ENCODE peak calls at places on chromosome 19, in eight cellular contexts. G is ELR; V is OCI-LY7; D is AG04449; T is EL; R is substantia nigra; P is hippocampal formation; M is CD4-positive, CD25-positive, alpha-beta regulatory T cell. X is an unnamed sample.

GRCh38 chr19:460877-461609 is at the start of gene SHC2:
- DNase-seq in V (no peak), P (no peak), D (no peak), T (no peak), R (peak), G (no peak), M (no peak), X (no peak)

GRCh38 chr19:10431943-10432735 is 11.8 kb downstream of the PDE4A start:
- DNase-seq in G (peak), V (no peak), R (peak), P (no peak), M (peak), D (no peak), T (peak), X (peak)

GRCh38 chr19:36008336-36008978 is at the start of gene SYNE4:
- DNase-seq in M (no peak), V (no peak), R (no peak), G (no peak), D (no peak), T (no peak), P (no peak), X (no peak)

GRCh38 chr19:44942067-44942571 is at the start of gene APOC4:
- DNase-seq in V (no peak), M (no peak), G (no peak), P (no peak), R (no peak), T (no peak), D (no peak), X (no peak)

GRCh38 chr19:30691767-30692516 is 319.8 kb downstream of the ZNF536 start:
- DNase-seq in T (no peak), P (peak), M (no peak), D (no peak), G (no peak), V (no peak), R (no peak), X (no peak)

GRCh38 chr19:35248310-35249145 is at the start of gene LSR:
- DNase-seq in M (peak), P (no peak), V (peak), T (no peak), R (no peak), G (no peak), D (no peak), X (no peak)

GRCh38 chr19:3570619-3571018 is 2.1 kb upstream of the HMG20B start:
- DNase-seq in G (no peak), P (peak), V (no peak), T (no peak), R (peak), D (no peak), M (no peak), X (no peak)

GRCh38 chr19:39475748-39476147 is 4.9 kb upstream of the TIMM50 start:
- DNase-seq in T (no peak), D (no peak), G (no peak), P (no peak), M (no peak), V (no peak), R (no peak), X (no peak)

GRCh38 chr19:13010992-13011652 is 15.8 kb downstream of the NFIX start:
- DNase-seq in V (no peak), D (no peak), M (no peak), T (no peak), P (no peak), G (no peak), R (no peak), X (no peak)

GRCh38 chr19:37914908-37915307 is 7.9 kb downstream of the SIPA1L3 start:
- DNase-seq in M (no peak), D (no peak), G (no peak), V (peak), R (no peak), P (no peak), T (no peak), X (peak)

GRCh38 chr19:10278935-10279334 is 7.8 kb upstream of the ICAM4 start:
- DNase-seq in V (no peak), G (no peak), R (no peak), D (no peak), T (no peak), M (no peak), P (no peak), X (no peak)

GRCh38 chr19:45069056-45069455 is 7.2 kb downstream of the ZNF296 start:
- DNase-seq in P (no peak), D (no peak), G (peak), R (no peak), T (peak), M (no peak), V (no peak), X (no peak)

GRCh38 chr19:45507864-45508680 is 793 bp downstream of the VASP start:
- DNase-seq in P (no peak), T (peak), G (peak), R (no peak), V (peak), M (peak), D (no peak), X (peak)

GRCh38 chr19:28289294-28290063 is 923.5 kb downstream of the UQCRFS1 start:
- DNase-seq in T (no peak), M (no peak), P (peak), D (no peak), V (no peak), G (no peak), R (peak), X (no peak)

GRCh38 chr19:45184115-45184514 is 5.5 kb downstream of the BLOC1S3 start:
- DNase-seq in M (no peak), P (no peak), R (no peak), G (no peak), T (no peak), V (no peak), D (no peak), X (no peak)

GRCh38 chr19:49151339-49152217 is 3.6 kb downstream of the HRC start:
- DNase-seq in P (no peak), T (peak), V (peak), G (peak), M (peak), D (no peak), R (peak), X (peak)

GRCh38 chr19:38617764-38618589 is at the start of gene MAP4K1:
- DNase-seq in P (no peak), M (peak), V (peak), R (peak), G (no peak), T (no peak), D (no peak), X (peak)

GRCh38 chr19:42066075-42066754 is 3.8 kb downstream of the GRIK5 start:
- DNase-seq in V (no peak), R (no peak), G (peak), D (no peak), P (no peak), T (peak), M (no peak), X (peak)

X was measured in OCI-M1.